ENCODE peak calls at places on chromosomes 13 and 19, in seven cellular contexts. J is uterus, K is tibial nerve, S is stomach, V is transverse colon, D is prostate gland, L is right lobe of liver. B is an unnamed sample.

GRCh38 chr13:53445682-53446081 is 417.1 kb downstream of the OLFM4 start:
- DNase-seq in K (no peak), V (peak), S (no peak), J (no peak), D (peak), L (no peak), B (no peak)

GRCh38 chr19:21877976-21878375 is 42.0 kb upstream of the ZNF43 start:
- DNase-seq in S (no peak), V (no peak), L (no peak), J (no peak), K (no peak), D (no peak), B (no peak)

GRCh38 chr19:55702131-55702627 is 27.2 kb downstream of the EPN1 start:
- DNase-seq in V (no peak), K (no peak), D (no peak), L (no peak), S (peak), J (no peak), B (no peak)

GRCh38 chr19:39406656-39407393 is at the start of gene ZFP36:
- DNase-seq in V (peak), S (peak), J (peak), L (peak), K (peak), D (peak), B (peak)

GRCh38 chr19:1671716-1672037 is 19.3 kb upstream of the TCF3 start:
- DNase-seq in J (no peak), D (no peak), V (no peak), L (no peak), K (no peak), S (no peak), B (no peak)

GRCh38 chr19:14146789-14147216 is 10.4 kb upstream of the ASF1B start:
- DNase-seq in J (peak), K (no peak), D (no peak), L (no peak), S (no peak), V (no peak), B (no peak)

GRCh38 chr13:73138967-73139491 is 80.2 kb downstream of the KLF5 start:
- DNase-seq in K (no peak), J (no peak), L (no peak), V (peak), S (no peak), D (no peak), B (no peak)

GRCh38 chr19:6773323-6773931 is 919 bp downstream of the VAV1 start:
- DNase-seq in S (peak), D (no peak), V (peak), J (no peak), K (no peak), L (peak), B (no peak)

GRCh38 chr19:2422951-2423880 is 4.2 kb downstream of the TIMM13 start:
- DNase-seq in S (no peak), L (no peak), K (no peak), D (no peak), V (no peak), J (no peak), B (no peak)

GRCh38 chr19:29596885-29597525 is 9.1 kb upstream of the POP4 start:
- DNase-seq in V (no peak), L (no peak), S (no peak), D (no peak), J (no peak), K (no peak), B (no peak)

GRCh38 chr13:28052945-28053344 is 47.4 kb downstream of the FLT3 start:
- DNase-seq in L (no peak), K (no peak), S (no peak), D (no peak), V (no peak), J (no peak), B (no peak)

GRCh38 chr13:19836472-19836871 is 27.0 kb downstream of the ZMYM5 start:
- DNase-seq in L (no peak), K (no peak), J (no peak), D (no peak), S (no peak), V (no peak), B (no peak)

GRCh38 chr19:4429266-4430200 is 27.1 kb downstream of the CHAF1A start:
- DNase-seq in V (no peak), S (no peak), L (no peak), D (no peak), K (no peak), J (no peak), B (no peak)

GRCh38 chr13:30971575-30971974 is 39.1 kb downstream of the TEX26 start:
- DNase-seq in V (no peak), S (no peak), L (no peak), K (no peak), D (no peak), J (no peak), B (no peak)

GRCh38 chr19:30171138-30171635 is 201.0 kb upstream of the ZNF536 start:
- DNase-seq in J (no peak), D (no peak), V (no peak), K (no peak), S (no peak), L (no peak), B (no peak)

GRCh38 chr13:102847272-102848234 is 1.7 kb downstream of the ERCC5 start:
- DNase-seq in V (no peak), D (no peak), K (no peak), S (no peak), J (no peak), L (no peak), B (no peak)

GRCh38 chr13:47039106-47039505 is 142.3 kb upstream of the HTR2A start:
- DNase-seq in K (no peak), D (no peak), S (no peak), L (no peak), V (no peak), J (no peak), B (no peak)

GRCh38 chr13:109816112-109816978 is 30.0 kb upstream of the IRS2 start:
- DNase-seq in K (no peak), V (no peak), S (no peak), J (no peak), D (no peak), L (no peak), B (no peak)

GRCh38 chr13:99982741-99983400 is 1.3 kb downstream of the ZIC2 start:
- DNase-seq in L (no peak), S (no peak), K (no peak), J (no peak), D (no peak), V (no peak), B (no peak)

GRCh38 chr19:55091126-55091910 is 15.6 kb downstream of the EPS8L1 start:
- DNase-seq in K (no peak), D (no peak), S (no peak), L (peak), V (no peak), J (no peak), B (no peak)

GRCh38 chr13:57666554-57666953 is 35.0 kb downstream of the PCDH17 start:
- DNase-seq in V (no peak), S (no peak), D (no peak), J (no peak), K (no peak), L (no peak), B (no peak)

GRCh38 chr13:21060063-21060826 is 1.1 kb downstream of the LATS2 start:
- DNase-seq in L (peak), D (peak), K (no peak), S (peak), V (peak), J (peak), B (no peak)

GRCh38 chr19:22610121-22610520 is 24.0 kb upstream of the ZNF492 start:
- DNase-seq in D (no peak), L (no peak), K (no peak), V (no peak), S (no peak), J (no peak), B (no peak)

GRCh38 chr19:46461537-46461936 is 9.8 kb downstream of the PNMA8A start:
- DNase-seq in J (no peak), L (no peak), D (no peak), V (no peak), S (no peak), K (no peak), B (peak)

GRCh38 chr19:30754162-30754561 is 382.0 kb downstream of the ZNF536 start:
- DNase-seq in L (no peak), J (no peak), V (no peak), S (no peak), D (no peak), K (no peak), B (no peak)

GRCh38 chr13:98475521-98475920 is 101.4 kb downstream of the STK24 start:
- DNase-seq in J (no peak), V (no peak), L (no peak), K (no peak), D (no peak), S (no peak), B (no peak)

GRCh38 chr13:94710881-94711560 is 1.3 kb downstream of the SOX21 start:
- DNase-seq in D (no peak), K (no peak), J (no peak), V (no peak), L (no peak), S (no peak), B (no peak)

GRCh38 chr19:18014197-18014596 is 6.2 kb downstream of the ARRDC2 start:
- DNase-seq in J (no peak), K (no peak), S (no peak), V (no peak), L (no peak), D (no peak), B (no peak)

GRCh38 chr19:35509018-35509652 is 4.3 kb downstream of the DMKN start:
- DNase-seq in K (no peak), L (no peak), V (peak), S (peak), J (no peak), D (peak), B (no peak)

GRCh38 chr19:5115771-5116202 is 146.9 kb downstream of the KDM4B start:
- DNase-seq in V (no peak), D (no peak), S (no peak), J (no peak), L (no peak), K (no peak), B (no peak)

GRCh38 chr19:18785179-18786124 is 5.7 kb downstream of the COMP start:
- DNase-seq in L (no peak), V (peak), J (peak), S (peak), K (peak), D (peak), B (peak)

GRCh38 chr13:112764864-112765561 is 75.2 kb downstream of the ATP11A start:
- DNase-seq in S (no peak), L (no peak), V (no peak), D (no peak), K (no peak), J (no peak), B (no peak)

GRCh38 chr19:2123682-2124387 is 27.1 kb downstream of the IZUMO4 start:
- DNase-seq in D (no peak), J (no peak), K (no peak), V (no peak), S (no peak), L (no peak), B (no peak)

GRCh38 chr13:84867246-84867645 is 932.0 kb downstream of the SLITRK6 start:
- DNase-seq in L (no peak), S (no peak), J (no peak), V (no peak), D (no peak), K (no peak), B (no peak)

GRCh38 chr13:53237696-53238095 is 209.1 kb downstream of the OLFM4 start:
- DNase-seq in S (no peak), L (no peak), D (no peak), K (no peak), J (no peak), V (no peak), B (no peak)

GRCh38 chr19:28292822-28293500 is 920.0 kb downstream of the UQCRFS1 start:
- DNase-seq in K (no peak), V (no peak), J (no peak), S (no peak), L (no peak), D (no peak), B (no peak)

DNA sequence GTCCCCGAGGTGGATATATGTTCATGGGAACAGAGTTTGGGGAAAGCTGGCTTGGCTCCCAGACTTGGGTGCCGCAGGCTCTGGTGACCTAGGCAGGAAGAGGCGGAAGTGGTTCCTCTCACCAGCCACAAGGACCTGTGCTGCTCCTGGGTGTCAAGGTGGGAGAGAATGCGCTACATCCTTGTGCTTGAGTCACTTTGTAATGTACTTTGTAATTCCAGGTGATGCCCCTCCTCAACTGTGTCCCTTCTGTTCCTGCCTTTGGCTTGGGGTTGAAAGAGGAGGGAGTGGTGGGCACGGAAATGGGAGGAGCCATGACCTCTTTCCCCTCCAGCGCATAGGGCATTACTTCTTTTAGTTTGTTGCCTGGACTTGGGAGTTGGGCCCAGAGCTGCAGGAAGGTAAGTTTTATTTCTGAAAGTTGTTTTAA is 10.9 kb downstream of the GARRE1 start:
- DNase-seq in D (no peak), K (no peak), J (peak), S (no peak), L (no peak), V (no peak), B (peak)
- H3K4me3 ChIP-seq in D (no peak), K (no peak), J (no peak), S (peak), L (no peak), V (no peak), B (peak)

GRCh38 chr13:44989071-44989889 is at the start of the genes GPALPP1 and NUFIP1:
- DNase-seq in K (peak), D (peak), V (peak), L (peak), S (peak), J (peak), B (peak)
- TF ChIP-seq POLR2A in K (no peak), D (no peak), V (peak), L (peak), S (no peak), J (peak), B (no peak)

DNA sequence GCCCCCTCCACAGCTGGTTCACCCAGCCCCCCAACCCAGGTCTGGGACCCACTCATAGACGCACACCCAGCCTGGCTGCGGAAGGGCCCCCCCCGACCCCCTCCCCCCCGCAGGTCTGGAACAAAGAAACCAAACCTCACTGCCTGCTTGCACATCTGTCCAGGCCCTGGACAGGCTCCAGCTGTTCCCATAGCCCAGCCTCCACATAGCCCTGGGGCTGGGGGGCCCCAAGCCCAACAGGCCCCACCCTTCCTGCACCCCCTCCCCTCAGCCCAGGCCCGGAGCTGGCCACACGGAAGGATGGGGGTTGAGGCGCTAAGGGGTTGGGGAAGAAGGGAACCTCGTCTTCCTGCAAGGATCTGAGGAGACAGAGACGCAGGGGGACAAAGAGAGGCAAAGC is 2.7 kb downstream of the KANK2 start:
- DNase-seq in L (no peak), D (no peak), V (no peak), S (no peak), K (no peak), J (no peak), B (no peak)
- H3K4me3 ChIP-seq in L (peak), D (peak), V (peak), S (peak), K (peak), J (peak), B (peak)

GRCh38 chr19:45150731-45151725 is 9.8 kb downstream of the NKPD1 start:
- DNase-seq in L (no peak), J (no peak), V (no peak), D (no peak), S (no peak), K (no peak), B (no peak)

GRCh38 chr19:45154064-45154827 is 6.5 kb downstream of the NKPD1 start:
- DNase-seq in V (no peak), S (no peak), K (no peak), D (no peak), L (no peak), J (no peak), B (no peak)

GRCh38 chr19:45151821-45152503 is 8.8 kb downstream of the NKPD1 start:
- DNase-seq in V (no peak), K (no peak), J (no peak), S (no peak), L (no peak), D (no peak), B (no peak)

GRCh38 chr19:45152504-45153338 is 8.1 kb downstream of the NKPD1 start:
- DNase-seq in L (no peak), V (peak), D (peak), S (peak), J (no peak), K (no peak), B (peak)

DNA sequence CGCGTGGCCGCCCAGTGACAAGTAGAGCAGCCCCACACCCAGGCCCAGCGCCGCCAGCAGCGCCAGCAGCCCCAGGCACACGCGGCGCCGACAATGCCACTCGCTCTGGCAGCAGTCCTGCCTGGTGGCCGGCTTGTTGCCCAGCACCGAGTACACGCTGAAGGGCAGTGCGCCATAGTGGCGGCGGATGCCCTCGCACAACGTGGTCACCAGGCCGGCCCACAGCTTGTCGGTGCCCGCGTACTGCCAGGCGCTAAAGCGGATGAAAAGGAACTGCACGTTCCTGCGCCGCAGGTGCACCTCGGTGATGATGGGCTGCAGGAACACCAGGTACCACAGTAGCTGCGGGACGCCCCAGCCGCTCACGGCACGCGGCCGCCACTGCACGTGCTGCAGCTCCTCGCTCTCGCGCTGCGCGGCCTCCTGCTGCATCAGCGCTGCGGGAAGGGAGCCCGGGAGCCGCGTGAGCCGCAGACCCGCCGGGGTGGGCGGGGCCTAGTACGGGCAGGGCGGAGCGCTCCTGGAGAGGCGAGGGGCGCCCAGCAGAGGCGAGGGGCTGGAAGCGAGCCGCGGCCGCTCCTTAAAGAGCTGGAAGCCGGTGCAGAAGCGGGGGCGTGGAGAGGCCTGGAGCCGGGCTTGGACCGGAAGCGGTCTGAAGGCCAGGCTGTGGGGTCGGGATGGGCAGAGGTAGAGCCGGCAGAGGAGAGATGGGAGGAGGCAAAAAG is 7.3 kb downstream of the NKPD1 start:
- DNase-seq in L (no peak), K (no peak), S (peak), D (no peak), J (no peak), V (peak), B (no peak)
- TF ChIP-seq POLR2A in L (no peak), K (no peak), S (no peak), D (no peak), J (no peak), V (no peak), B (no peak)

DNA sequence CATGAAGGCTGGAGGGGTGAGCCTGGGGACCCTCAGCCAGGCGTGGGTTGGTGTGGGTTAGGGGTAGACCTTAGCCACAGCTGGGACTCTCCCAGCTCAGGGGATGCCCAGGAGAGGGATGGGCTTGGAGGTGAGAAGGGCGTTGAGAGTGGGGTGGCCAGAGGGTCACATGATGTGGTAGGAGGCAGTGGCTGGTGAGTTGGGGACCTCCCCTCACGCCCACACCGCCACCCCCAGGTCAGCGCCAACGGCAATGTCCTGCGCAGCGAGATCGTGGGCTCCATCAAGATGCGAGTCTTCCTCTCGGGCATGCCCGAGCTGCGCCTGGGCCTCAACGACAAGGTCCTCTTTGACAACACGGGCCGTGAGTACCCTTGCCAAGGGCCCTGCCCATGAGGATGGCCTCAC is 28.5 kb downstream of the AP1M1 start:
- DNase-seq in D (no peak), J (no peak), L (no peak), V (no peak), S (no peak), K (peak), B (no peak)
- H3K4me3 ChIP-seq in D (no peak), J (no peak), L (no peak), V (no peak), S (no peak), K (no peak), B (no peak)

B was measured in breast epithelium.